ENCODE peak calls at places on chromosomes 13 and 19, in four cellular contexts. One of them, this sample, is unnamed.

GRCh38 chr19:49098795-49099194 is 13.5 kb downstream of the SNRNP70 start:
- DNase-seq in GM12878: no peak
- DNase-seq in K562: no peak
- DNase-seq in H1: no peak
- DNase-seq in this sample: no peak

GRCh38 chr13:98994080-98994479 is 16.2 kb upstream of the DOCK9 start:
- DNase-seq in GM12878: no peak
- DNase-seq in K562: no peak
- DNase-seq in H1: no peak
- DNase-seq in this sample: no peak

GRCh38 chr13:110771194-110771593 is 57.7 kb downstream of the ING1 start:
- DNase-seq in GM12878: no peak
- DNase-seq in K562: no peak
- DNase-seq in H1: no peak
- DNase-seq in this sample: no peak

GRCh38 chr19:49409441-49410029 is 13.7 kb downstream of the PTH2 start:
- DNase-seq in GM12878: peak
- DNase-seq in K562: no peak
- DNase-seq in H1: no peak
- DNase-seq in this sample: no peak

GRCh38 chr13:72820156-72820897 is 38.4 kb downstream of the PIBF1 start:
- DNase-seq in GM12878: no peak
- DNase-seq in K562: no peak
- DNase-seq in H1: no peak
- DNase-seq in this sample: no peak

GRCh38 chr13:101875717-101876393 is 423.4 kb downstream of the ITGBL1 start:
- DNase-seq in GM12878: no peak
- DNase-seq in K562: no peak
- DNase-seq in H1: no peak
- DNase-seq in this sample: peak

GRCh38 chr13:97222934-97223710 is 989 bp downstream of the MBNL2 start:
- DNase-seq in GM12878: no peak
- DNase-seq in K562: no peak
- DNase-seq in H1: no peak
- DNase-seq in this sample: no peak

GRCh38 chr13:72141845-72142470 is 275.0 kb upstream of the DACH1 start:
- DNase-seq in GM12878: no peak
- DNase-seq in K562: no peak
- DNase-seq in H1: no peak
- DNase-seq in this sample: no peak

GRCh38 chr13:111927181-111927540 is 139.8 kb upstream of the SOX1 start:
- DNase-seq in GM12878: no peak
- DNase-seq in K562: no peak
- DNase-seq in H1: no peak
- DNase-seq in this sample: no peak

GRCh38 chr19:40721936-40722661 is 5.2 kb downstream of the ITPKC start:
- DNase-seq in GM12878: no peak
- DNase-seq in K562: no peak
- DNase-seq in H1: no peak
- DNase-seq in this sample: no peak

GRCh38 chr13:100673831-100674362 is 698 bp downstream of the TMTC4 start:
- DNase-seq in GM12878: no peak
- DNase-seq in K562: peak
- DNase-seq in H1: no peak
- DNase-seq in this sample: peak

GRCh38 chr19:49558591-49558990 is 21.8 kb downstream of the NOSIP start:
- DNase-seq in GM12878: no peak
- DNase-seq in K562: no peak
- DNase-seq in H1: no peak
- DNase-seq in this sample: no peak

DNA sequence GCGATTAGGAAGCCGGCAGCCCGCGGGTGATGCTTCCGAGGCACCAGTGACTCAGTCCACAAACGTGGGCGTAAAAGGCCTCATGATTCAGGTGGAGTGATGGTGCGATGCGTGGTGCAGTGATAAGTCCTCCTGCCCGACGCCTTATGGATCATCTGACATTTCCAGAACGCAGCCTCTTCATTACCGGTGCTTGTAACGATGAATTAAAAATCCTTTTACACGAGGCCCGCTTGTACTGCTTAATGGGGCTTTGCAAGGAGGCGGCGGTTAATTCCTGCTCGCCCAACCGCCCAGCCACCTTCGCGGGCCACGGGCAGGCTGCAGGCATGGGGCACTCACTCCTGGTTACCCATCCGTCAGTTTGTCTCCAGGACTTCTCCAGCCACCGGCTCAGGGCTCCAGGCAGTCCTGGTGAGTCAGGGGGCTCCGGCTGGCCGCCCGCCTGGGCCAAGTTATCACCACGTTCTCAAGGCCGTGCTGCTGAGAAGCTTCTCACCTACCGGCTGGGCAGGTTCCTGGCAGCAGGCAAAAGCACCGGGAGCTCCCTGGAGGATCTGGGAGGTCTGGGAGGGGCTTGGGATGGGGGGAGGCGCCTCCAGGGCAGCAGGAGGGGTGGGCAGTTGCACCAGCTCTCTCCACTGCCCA is 172.5 kb downstream of the KDM4B start:
- DNase-seq in GM12878: no peak
- DNase-seq in K562: no peak
- DNase-seq in H1: no peak
- DNase-seq in this sample: no peak
- TF ChIP-seq HDAC6 in GM12878: no peak
- TF ChIP-seq HDAC6 in K562: no peak
- TF ChIP-seq HDAC6 in H1: no peak
- TF ChIP-seq HDAC6 in this sample: no peak

GRCh38 chr13:69946443-69946955 is 161.1 kb upstream of the ATXN8OS start:
- DNase-seq in GM12878: no peak
- DNase-seq in K562: no peak
- DNase-seq in H1: no peak
- DNase-seq in this sample: no peak
- TF ChIP-seq HDAC6 in GM12878: no peak
- TF ChIP-seq HDAC6 in K562: no peak
- TF ChIP-seq HDAC6 in H1: no peak
- TF ChIP-seq HDAC6 in this sample: no peak

DNA sequence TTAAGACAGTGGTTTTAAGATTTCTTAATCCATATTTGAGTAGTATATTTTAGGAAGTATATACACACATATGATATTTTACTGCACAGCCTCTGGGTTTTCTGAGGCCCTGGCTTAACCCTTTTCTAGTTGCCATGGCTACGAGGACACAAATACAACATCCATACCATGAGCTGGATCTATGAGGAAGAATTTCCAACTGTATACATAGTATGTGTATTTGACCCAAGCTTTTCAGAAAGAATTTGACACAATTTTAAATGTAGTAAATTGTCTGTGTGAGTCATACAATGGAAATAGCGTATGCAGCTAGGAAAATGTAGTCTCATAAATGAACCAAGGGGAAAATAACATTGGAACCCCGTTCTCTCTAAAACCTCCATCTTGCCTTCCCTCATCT is 172.2 kb downstream of the LACC1 start:
- DNase-seq in GM12878: no peak
- DNase-seq in K562: no peak
- DNase-seq in H1: no peak
- DNase-seq in this sample: no peak
- TF ChIP-seq HDAC6 in GM12878: no peak
- TF ChIP-seq HDAC6 in K562: no peak
- TF ChIP-seq HDAC6 in H1: no peak
- TF ChIP-seq HDAC6 in this sample: no peak

GRCh38 chr19:7292950-7293794 is 1.0 kb downstream of the INSR start:
- DNase-seq in GM12878: no peak
- DNase-seq in K562: peak
- DNase-seq in H1: no peak
- DNase-seq in this sample: peak
- TF ChIP-seq HDAC6 in GM12878: no peak
- TF ChIP-seq HDAC6 in K562: no peak
- TF ChIP-seq HDAC6 in H1: no peak
- TF ChIP-seq HDAC6 in this sample: no peak

This sample was measured in HepG2.